ENCODE peak calls at places on chromosomes 12 and 14, in five cellular contexts. F, Y, C, K and J are unnamed samples.

GRCh38 chr12:549476-550082 is 89.8 kb downstream of the B4GALNT3 start:
- DNase-seq in F (no peak), Y (no peak), K (no peak), C (no peak), J (no peak)

GRCh38 chr14:75793806-75794205 is 132.8 kb downstream of the TTLL5 start:
- DNase-seq in K (no peak), C (peak), Y (no peak), F (no peak), J (no peak)

GRCh38 chr14:47917344-47917954 is 242.0 kb upstream of the MDGA2 start:
- DNase-seq in C (peak), K (no peak), Y (peak), F (peak), J (peak)

GRCh38 chr12:58288191-58288590 is 346.8 kb downstream of the ATP23 start:
- DNase-seq in Y (no peak), F (no peak), C (peak), K (no peak), J (peak)

GRCh38 chr12:110765144-110765543 is 22.5 kb upstream of the PPP1CC start:
- DNase-seq in F (no peak), C (no peak), K (no peak), Y (no peak), J (no peak)

GRCh38 chr14:71363961-71364360 is 456.7 kb downstream of the PCNX1 start:
- DNase-seq in Y (no peak), F (no peak), C (peak), K (no peak), J (no peak)

GRCh38 chr14:60965402-60965801 is 15.5 kb downstream of the TRMT5 start:
- DNase-seq in Y (no peak), C (peak), F (peak), K (no peak), J (no peak)

GRCh38 chr12:19449814-19450213 is 10.5 kb downstream of the AEBP2 start:
- DNase-seq in C (no peak), K (no peak), Y (no peak), F (no peak), J (no peak)

GRCh38 chr12:108814462-108815211 is 42.7 kb downstream of the SSH1 start:
- DNase-seq in F (peak), C (no peak), K (no peak), Y (no peak), J (no peak)

GRCh38 chr14:95520346-95520745 is 3.9 kb upstream of the SYNE3 start:
- DNase-seq in Y (no peak), K (no peak), F (no peak), C (no peak), J (no peak)

GRCh38 chr12:122018457-122018856 is 3.2 kb upstream of the BCL7A start:
- DNase-seq in C (no peak), Y (no peak), K (no peak), F (no peak), J (no peak)

GRCh38 chr14:23186913-23187654 is 3.6 kb upstream of the SLC7A8 start:
- DNase-seq in Y (peak), K (no peak), C (peak), F (peak), J (peak)

GRCh38 chr12:6553051-6553868 is 2.6 kb downstream of the IFFO1 start:
- DNase-seq in F (no peak), C (peak), Y (no peak), K (no peak), J (peak)

GRCh38 chr12:6552140-6552551 is 3.7 kb downstream of the IFFO1 start:
- DNase-seq in Y (no peak), C (no peak), K (no peak), F (no peak), J (no peak)

GRCh38 chr12:6554168-6554989 is 1.5 kb downstream of the IFFO1 start:
- DNase-seq in C (peak), Y (peak), K (peak), F (no peak), J (peak)

GRCh38 chr12:6556857-6557256 is 1.0 kb upstream of the IFFO1 start:
- DNase-seq in K (no peak), F (no peak), Y (no peak), C (no peak), J (no peak)

GRCh38 chr12:6554990-6555691 is 701 bp downstream of the IFFO1 start:
- DNase-seq in K (no peak), F (no peak), C (no peak), Y (no peak), J (no peak)
- H3K4me3 ChIP-seq in K (peak), F (no peak), C (peak), Y (peak), J (peak)

GRCh38 chr14:36660736-36661505 is 739 bp upstream of the PAX9 start:
- DNase-seq in Y (no peak), F (no peak), C (no peak), K (no peak), J (no peak)
- H3K4me3 ChIP-seq in Y (peak), F (no peak), C (peak), K (peak), J (no peak)

GRCh38 chr12:49051777-49052438 is 8.7 kb downstream of the KMT2D start:
- DNase-seq in F (no peak), Y (no peak), C (no peak), K (no peak), J (no peak)
- H3K4me3 ChIP-seq in F (no peak), Y (no peak), C (no peak), K (no peak), J (no peak)

DNA sequence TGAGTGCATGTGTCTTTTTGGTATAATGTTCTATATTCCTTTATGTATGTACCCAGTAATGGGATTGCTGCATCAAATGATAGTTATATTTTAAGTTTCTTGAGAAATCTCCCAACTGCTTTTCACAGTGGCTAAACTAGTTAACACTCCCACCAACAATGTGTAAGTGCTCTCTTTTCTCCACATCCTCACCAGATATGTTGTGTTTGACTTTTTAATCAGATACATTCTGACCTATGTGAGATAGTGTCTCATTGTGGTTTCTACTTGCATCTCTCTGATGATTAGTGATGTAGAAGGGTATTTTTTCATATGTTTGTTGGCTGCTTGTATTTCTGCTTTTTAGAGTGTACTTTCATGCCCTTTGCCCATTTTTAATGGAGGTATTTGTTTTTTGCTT is 62.8 kb upstream of the ALG10B start:
- DNase-seq in F (no peak), Y (peak), K (no peak), C (no peak), J (no peak)
- H3K4me3 ChIP-seq in F (no peak), Y (no peak), K (no peak), C (no peak), J (no peak)